ENCODE peak calls at places on chromosomes 13 and 19, in six cellular contexts. N is A549, D is K562, P is HepG2, I is H1, M is GM12878. V is an unnamed sample.

GRCh38 chr13:111031531-111031961 is 83.6 kb upstream of the ARHGEF7 start:
- DNase-seq in I (peak; percentile 30), M (no peak), D (no peak), P (no peak), N (no peak), V (no peak)

GRCh38 chr13:95714142-95714832 is 37.3 kb downstream of the DNAJC3 start:
- DNase-seq in I (no peak), N (peak; percentile 22), M (no peak), D (no peak), P (no peak), V (no peak)

GRCh38 chr13:29571876-29572570 is 23.5 kb downstream of the SLC7A1 start:
- DNase-seq in M (no peak), P (peak; percentile 86), N (no peak), D (no peak), I (no peak), V (no peak)

GRCh38 chr19:44517146-44517545 is 12.3 kb downstream of the CEACAM20 start:
- DNase-seq in M (no peak), N (no peak), I (no peak), D (no peak), P (no peak), V (no peak)

GRCh38 chr13:73287871-73288270 is 229.1 kb downstream of the KLF5 start:
- DNase-seq in I (no peak), N (no peak), D (no peak), M (no peak), P (no peak), V (no peak)

GRCh38 chr19:27774827-27775226 is 1438.1 kb downstream of the UQCRFS1 start:
- DNase-seq in D (peak; percentile 72), N (no peak), M (no peak), P (peak; percentile 18), I (peak; percentile 79), V (no peak)

GRCh38 chr13:35720690-35721554 is 244.4 kb upstream of the MAB21L1 start:
- DNase-seq in I (peak; percentile 93), P (peak; percentile 31), D (peak; percentile 76), N (peak; percentile 59), M (no peak), V (peak; percentile 89)

GRCh38 chr19:572891-573825 is 762 bp downstream of the BSG start:
- DNase-seq in D (no peak), I (no peak), M (no peak), P (no peak), N (no peak), V (peak; percentile 69)

GRCh38 chr19:40512473-40513344 is 45.9 kb downstream of the SPTBN4 start:
- DNase-seq in D (no peak), I (peak; percentile 77), M (no peak), P (no peak), N (no peak), V (peak; percentile 66)

GRCh38 chr13:72180253-72180952 is 313.4 kb upstream of the DACH1 start:
- DNase-seq in P (no peak), N (no peak), I (no peak), M (no peak), D (no peak), V (no peak)

GRCh38 chr13:25928941-25929505 is 122.8 kb downstream of the SHISA2 start:
- DNase-seq in D (no peak), N (no peak), M (no peak), P (no peak), I (no peak), V (no peak)

GRCh38 chr19:17778621-17779280 is 16.2 kb upstream of the B3GNT3 start:
- DNase-seq in D (peak; percentile 78), N (no peak), M (no peak), P (no peak), I (no peak), V (no peak)

GRCh38 chr19:17641846-17642245 is 46.3 kb downstream of the UNC13A start:
- DNase-seq in M (no peak), P (no peak), N (no peak), D (no peak), I (no peak), V (no peak)

GRCh38 chr19:16066611-16067104 is 9.6 kb upstream of the TPM4 start:
- DNase-seq in P (peak; percentile 81), D (peak; percentile 63), N (no peak), I (no peak), M (no peak), V (peak; percentile 62)

GRCh38 chr19:947707-948533 is 22.1 kb downstream of the ARID3A start:
- DNase-seq in M (peak; percentile 92), D (no peak), I (no peak), N (no peak), P (no peak), V (no peak)

GRCh38 chr19:18433039-18433691 is 4.8 kb downstream of the ISYNA1 start:
- DNase-seq in M (no peak), P (no peak), I (peak; percentile 73), D (peak; percentile 54), N (no peak), V (peak; percentile 75)

GRCh38 chr19:1279782-1280341 is 4.5 kb downstream of the FAM174C start:
- DNase-seq in M (no peak), D (peak; percentile 65), N (no peak), P (peak; percentile 68), I (peak; percentile 94), V (peak; percentile 91)

GRCh38 chr13:91722267-91722884 is 324.0 kb downstream of the GPC5 start:
- DNase-seq in N (no peak), D (peak; percentile 66), I (no peak), M (no peak), P (no peak), V (peak; percentile 36)

GRCh38 chr13:109764045-109764444 is 22.3 kb downstream of the IRS2 start:
- DNase-seq in M (no peak), N (no peak), I (no peak), P (no peak), D (no peak), V (no peak)

GRCh38 chr13:101092985-101093384 is 323.3 kb downstream of the NALCN start:
- DNase-seq in D (no peak), M (no peak), I (no peak), N (no peak), P (no peak), V (no peak)

GRCh38 chr19:42074513-42075363 is 1.2 kb upstream of the ZNF574 start:
- DNase-seq in D (peak; percentile 73), N (peak; percentile 87), M (no peak), P (no peak), I (peak; percentile 56), V (peak; percentile 59)

GRCh38 chr19:15538774-15539173 is 30.4 kb downstream of the CYP4F22 start:
- DNase-seq in N (no peak), I (no peak), P (no peak), D (no peak), M (no peak), V (no peak)

GRCh38 chr19:5880604-5881078 is 10.3 kb upstream of the FUT5 start:
- DNase-seq in P (peak; percentile 90), N (no peak), D (no peak), I (no peak), M (no peak), V (no peak)

GRCh38 chr13:65856464-65856863 is 1373.7 kb downstream of the PCDH9 start:
- DNase-seq in M (no peak), P (no peak), N (no peak), D (no peak), I (no peak), V (no peak)

GRCh38 chr13:48954086-48954485 is 21.6 kb upstream of the FNDC3A start:
- DNase-seq in M (no peak), D (no peak), I (no peak), P (peak; percentile 15), N (no peak), V (no peak)

GRCh38 chr13:64992314-64992713 is 2237.8 kb downstream of the PCDH9 start:
- DNase-seq in P (no peak), D (no peak), M (no peak), I (no peak), N (no peak), V (no peak)

GRCh38 chr13:97341135-97341534 is 92.8 kb upstream of the RAP2A start:
- DNase-seq in P (no peak), M (no peak), D (no peak), N (no peak), I (no peak), V (no peak)

GRCh38 chr13:97339019-97339988 is 94.7 kb upstream of the RAP2A start:
- DNase-seq in M (no peak), N (no peak), P (no peak), D (no peak), I (no peak), V (no peak)

GRCh38 chr13:97340399-97340798 is 93.6 kb upstream of the RAP2A start:
- DNase-seq in D (no peak), P (no peak), I (no peak), N (no peak), M (no peak), V (no peak)

GRCh38 chr13:97338571-97338970 is 95.4 kb upstream of the RAP2A start:
- DNase-seq in N (no peak), M (no peak), P (no peak), D (no peak), I (no peak), V (no peak)

DNA sequence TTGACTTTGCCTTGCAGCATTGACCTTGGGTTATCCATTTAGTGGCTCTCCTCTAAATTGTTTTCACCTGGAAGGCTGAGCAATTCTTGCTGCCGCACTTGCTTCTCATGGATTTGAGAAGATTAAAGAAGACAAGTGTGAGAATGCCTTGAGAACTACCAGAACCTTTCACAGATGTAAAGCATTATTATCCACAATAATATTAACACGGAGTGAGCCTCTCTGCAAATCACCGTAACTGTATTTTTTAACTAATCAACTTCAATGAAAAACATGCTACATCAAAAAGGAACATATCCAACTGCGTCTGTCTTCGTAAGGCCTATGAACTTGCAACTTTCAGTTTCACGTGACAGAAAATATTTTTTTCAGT is 94.0 kb upstream of the RAP2A start:
- DNase-seq in M (no peak), P (no peak), N (no peak), D (no peak), I (no peak), V (no peak)
- TF ChIP-seq CHD2 in M (no peak), P (no peak), N (no peak), D (no peak), I (no peak), V (no peak)

DNA sequence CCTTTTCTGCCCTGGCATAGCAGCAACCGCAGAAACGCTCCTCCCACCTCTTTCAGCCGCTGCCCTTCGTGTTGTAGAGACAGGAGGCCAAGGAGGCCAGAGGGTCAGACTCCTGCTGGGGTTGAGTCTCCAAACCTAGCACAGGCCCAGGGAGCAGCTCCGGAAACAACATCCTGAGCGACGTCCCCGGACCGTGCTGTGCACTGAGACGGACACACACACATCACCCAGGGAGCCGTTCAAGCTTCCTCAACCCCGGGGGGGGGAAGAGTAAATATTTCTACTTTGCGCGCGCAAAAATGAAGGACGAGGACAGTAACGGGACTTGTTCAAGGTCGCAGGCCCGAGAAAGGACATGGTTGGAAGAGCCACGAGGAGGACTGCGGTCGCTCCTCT is 657 bp downstream of the ZNF550 start:
- DNase-seq in P (peak; percentile 12), I (no peak), D (peak; percentile 25), M (no peak), N (peak; percentile 38), V (peak; percentile 54)
- TF ChIP-seq CHD2 in P (no peak), I (no peak), D (no peak), M (no peak), N (no peak), V (no peak)

GRCh38 chr19:29098863-29099481 is 114.0 kb downstream of the UQCRFS1 start:
- DNase-seq in N (peak; percentile 23), M (no peak), P (no peak), D (no peak), I (no peak), V (no peak)
- TF ChIP-seq CHD2 in N (no peak), M (no peak), P (no peak), D (no peak), I (no peak), V (no peak)

GRCh38 chr19:47660435-47660832 is 51.5 kb downstream of the BICRA start:
- DNase-seq in M (no peak), N (no peak), D (no peak), I (no peak), P (peak; percentile 87), V (no peak)
- TF ChIP-seq CHD2 in M (no peak), N (no peak), D (no peak), I (no peak), P (no peak), V (no peak)

V was measured in SK-N-SH.